ENCODE peak calls at places on chromosomes 2 and 18, in four cellular contexts. One of them, this sample, is unnamed.

GRCh38 chr2:127637725-127638252 is 8.2 kb upstream of the GPR17 start:
- DNase-seq in T follicular helper cell: no peak
- DNase-seq in right cardiac atrium: peak
- DNase-seq in WTC11: no peak
- DNase-seq in this sample: no peak

GRCh38 chr2:98805412-98806265 is 74.7 kb upstream of the MGAT4A start:
- DNase-seq in WTC11: no peak
- DNase-seq in right cardiac atrium: no peak
- DNase-seq in T follicular helper cell: no peak
- DNase-seq in this sample: no peak

GRCh38 chr18:34493566-34494358 is 216.3 kb upstream of the DTNA start:
- DNase-seq in right cardiac atrium: peak
- DNase-seq in T follicular helper cell: no peak
- DNase-seq in WTC11: peak
- DNase-seq in this sample: peak

GRCh38 chr2:64262816-64263215 is 118.6 kb upstream of the PELI1 start:
- DNase-seq in right cardiac atrium: no peak
- DNase-seq in T follicular helper cell: no peak
- DNase-seq in WTC11: no peak
- DNase-seq in this sample: no peak

GRCh38 chr2:143357956-143358355 is 228.7 kb downstream of the ARHGAP15 start:
- DNase-seq in WTC11: peak
- DNase-seq in T follicular helper cell: no peak
- DNase-seq in right cardiac atrium: peak
- DNase-seq in this sample: peak

GRCh38 chr18:29083545-29083944 is 906.6 kb upstream of the CDH2 start:
- DNase-seq in WTC11: no peak
- DNase-seq in T follicular helper cell: no peak
- DNase-seq in right cardiac atrium: peak
- DNase-seq in this sample: no peak

GRCh38 chr2:31877008-31877407 is 133.8 kb downstream of the MEMO1 start:
- DNase-seq in T follicular helper cell: no peak
- DNase-seq in WTC11: no peak
- DNase-seq in right cardiac atrium: no peak
- DNase-seq in this sample: no peak

GRCh38 chr2:65749549-65749948 is 317.1 kb upstream of the SPRED2 start:
- DNase-seq in right cardiac atrium: no peak
- DNase-seq in T follicular helper cell: no peak
- DNase-seq in WTC11: no peak
- DNase-seq in this sample: no peak

GRCh38 chr18:76436342-76436741 is 58.7 kb downstream of the ZNF516 start:
- DNase-seq in T follicular helper cell: no peak
- DNase-seq in WTC11: no peak
- DNase-seq in right cardiac atrium: no peak
- DNase-seq in this sample: no peak

GRCh38 chr2:168217920-168218319 is 29.5 kb downstream of the STK39 start:
- DNase-seq in right cardiac atrium: no peak
- DNase-seq in WTC11: no peak
- DNase-seq in T follicular helper cell: no peak
- DNase-seq in this sample: no peak

GRCh38 chr2:234074751-234075520 is 24.4 kb downstream of the SPP2 start:
- DNase-seq in right cardiac atrium: no peak
- DNase-seq in WTC11: no peak
- DNase-seq in T follicular helper cell: no peak
- DNase-seq in this sample: no peak

GRCh38 chr18:11689972-11690570 is 1.0 kb downstream of the GNAL start:
- DNase-seq in WTC11: no peak
- DNase-seq in right cardiac atrium: no peak
- DNase-seq in T follicular helper cell: no peak
- DNase-seq in this sample: peak

GRCh38 chr2:138777996-138778395 is 2.2 kb downstream of the NXPH2 start:
- DNase-seq in right cardiac atrium: no peak
- DNase-seq in T follicular helper cell: no peak
- DNase-seq in WTC11: peak
- DNase-seq in this sample: peak

GRCh38 chr18:27619259-27619772 is 434.2 kb upstream of the CHST9 start:
- DNase-seq in T follicular helper cell: no peak
- DNase-seq in WTC11: no peak
- DNase-seq in right cardiac atrium: no peak
- DNase-seq in this sample: no peak

GRCh38 chr2:127128508-127128907 is 21.6 kb upstream of the BIN1 start:
- DNase-seq in right cardiac atrium: no peak
- DNase-seq in WTC11: peak
- DNase-seq in T follicular helper cell: no peak
- DNase-seq in this sample: peak

GRCh38 chr2:204012081-204012653 is 75.6 kb downstream of the ICOS start:
- DNase-seq in WTC11: no peak
- DNase-seq in right cardiac atrium: no peak
- DNase-seq in T follicular helper cell: no peak
- DNase-seq in this sample: peak

GRCh38 chr2:19538411-19538963 is 180.1 kb upstream of the OSR1 start:
- DNase-seq in right cardiac atrium: peak
- DNase-seq in T follicular helper cell: no peak
- DNase-seq in WTC11: no peak
- DNase-seq in this sample: no peak

GRCh38 chr18:38575023-38575422 is 1009.4 kb upstream of the CELF4 start:
- DNase-seq in right cardiac atrium: no peak
- DNase-seq in T follicular helper cell: no peak
- DNase-seq in WTC11: no peak
- DNase-seq in this sample: no peak

GRCh38 chr2:168758970-168759820 is 43.2 kb upstream of the NOSTRIN start:
- DNase-seq in right cardiac atrium: no peak
- DNase-seq in WTC11: no peak
- DNase-seq in T follicular helper cell: no peak
- DNase-seq in this sample: peak

GRCh38 chr2:46116616-46117015 is 180.6 kb upstream of the EPAS1 start:
- DNase-seq in WTC11: no peak
- DNase-seq in T follicular helper cell: no peak
- DNase-seq in right cardiac atrium: no peak
- DNase-seq in this sample: no peak

GRCh38 chr2:185219981-185220380 is 518.6 kb upstream of the FSIP2 start:
- DNase-seq in T follicular helper cell: no peak
- DNase-seq in WTC11: no peak
- DNase-seq in right cardiac atrium: no peak
- DNase-seq in this sample: no peak

GRCh38 chr18:42274488-42275137 is 319.6 kb downstream of the PIK3C3 start:
- DNase-seq in T follicular helper cell: no peak
- DNase-seq in WTC11: no peak
- DNase-seq in right cardiac atrium: no peak
- DNase-seq in this sample: peak

GRCh38 chr2:65025453-65026128 is 30.6 kb upstream of the CEP68 start:
- DNase-seq in right cardiac atrium: no peak
- DNase-seq in T follicular helper cell: no peak
- DNase-seq in WTC11: no peak
- DNase-seq in this sample: no peak

GRCh38 chr18:77114564-77115391 is 17.8 kb downstream of the MBP start:
- DNase-seq in right cardiac atrium: peak
- DNase-seq in WTC11: no peak
- DNase-seq in T follicular helper cell: no peak
- DNase-seq in this sample: no peak

GRCh38 chr18:54181856-54182612 is 42.4 kb downstream of the MBD2 start:
- DNase-seq in WTC11: no peak
- DNase-seq in T follicular helper cell: no peak
- DNase-seq in right cardiac atrium: no peak
- DNase-seq in this sample: no peak

GRCh38 chr2:98869868-98870267 is 66.2 kb downstream of the CRACDL start:
- DNase-seq in WTC11: no peak
- DNase-seq in T follicular helper cell: no peak
- DNase-seq in right cardiac atrium: no peak
- DNase-seq in this sample: no peak

GRCh38 chr2:24463271-24463670 is 27.8 kb upstream of the NCOA1 start:
- DNase-seq in WTC11: no peak
- DNase-seq in T follicular helper cell: no peak
- DNase-seq in right cardiac atrium: no peak
- DNase-seq in this sample: no peak

This sample was measured in HAP-1.